ENCODE peak calls at places on chromosomes 6 and 20, in six cellular contexts. One of them, this sample, is unnamed.

GRCh38 chr6:134826889-134827737 is 122.8 kb downstream of the ALDH8A1 start:
- DNase-seq in HepG2: no peak
- DNase-seq in A549: no peak
- DNase-seq in endothelial cell of umbilical vein: no peak
- DNase-seq in K562: no peak
- DNase-seq in GM12878: no peak
- DNase-seq in this sample: no peak

GRCh38 chr6:31575335-31575901 is at the start of gene TNF:
- DNase-seq in HepG2: no peak
- DNase-seq in K562: no peak
- DNase-seq in endothelial cell of umbilical vein: no peak
- DNase-seq in GM12878: peak
- DNase-seq in A549: no peak
- DNase-seq in this sample: peak

GRCh38 chr6:149441740-149442139 is 41.7 kb downstream of the SUMO4 start:
- DNase-seq in GM12878: no peak
- DNase-seq in endothelial cell of umbilical vein: no peak
- DNase-seq in A549: no peak
- DNase-seq in K562: no peak
- DNase-seq in HepG2: no peak
- DNase-seq in this sample: no peak

GRCh38 chr6:29676981-29677601 is 3.9 kb downstream of the ZFP57 start:
- DNase-seq in A549: no peak
- DNase-seq in HepG2: no peak
- DNase-seq in endothelial cell of umbilical vein: no peak
- DNase-seq in K562: no peak
- DNase-seq in GM12878: no peak
- DNase-seq in this sample: no peak

GRCh38 chr6:42404494-42404893 is 47.2 kb downstream of the TRERF1 start:
- DNase-seq in A549: peak
- DNase-seq in K562: peak
- DNase-seq in HepG2: no peak
- DNase-seq in endothelial cell of umbilical vein: peak
- DNase-seq in GM12878: no peak
- DNase-seq in this sample: no peak

GRCh38 chr6:36874016-36874442 is 574 bp downstream of the PPIL1 start:
- DNase-seq in A549: peak
- DNase-seq in endothelial cell of umbilical vein: no peak
- DNase-seq in GM12878: no peak
- DNase-seq in K562: peak
- DNase-seq in HepG2: no peak
- DNase-seq in this sample: peak

GRCh38 chr6:169019727-169020491 is 233.7 kb downstream of the THBS2 start:
- DNase-seq in A549: no peak
- DNase-seq in endothelial cell of umbilical vein: no peak
- DNase-seq in K562: no peak
- DNase-seq in GM12878: no peak
- DNase-seq in HepG2: peak
- DNase-seq in this sample: peak

GRCh38 chr20:51275181-51275580 is 252.3 kb upstream of the KCNG1 start:
- DNase-seq in endothelial cell of umbilical vein: no peak
- DNase-seq in HepG2: no peak
- DNase-seq in K562: no peak
- DNase-seq in GM12878: no peak
- DNase-seq in A549: no peak
- DNase-seq in this sample: no peak

GRCh38 chr6:96898241-96898851 is 655 bp upstream of the NDUFAF4 start:
- DNase-seq in A549: no peak
- DNase-seq in HepG2: no peak
- DNase-seq in endothelial cell of umbilical vein: peak
- DNase-seq in K562: peak
- DNase-seq in GM12878: no peak
- DNase-seq in this sample: peak

GRCh38 chr6:140434761-140435160 is 1060.3 kb upstream of the CITED2 start:
- DNase-seq in HepG2: no peak
- DNase-seq in GM12878: no peak
- DNase-seq in K562: no peak
- DNase-seq in A549: no peak
- DNase-seq in endothelial cell of umbilical vein: no peak
- DNase-seq in this sample: no peak

GRCh38 chr6:148307400-148307799 is 35.2 kb upstream of the SASH1 start:
- DNase-seq in HepG2: no peak
- DNase-seq in K562: no peak
- DNase-seq in A549: no peak
- DNase-seq in endothelial cell of umbilical vein: no peak
- DNase-seq in GM12878: no peak
- DNase-seq in this sample: no peak

GRCh38 chr20:53940883-53941546 is 129.4 kb downstream of the BCAS1 start:
- DNase-seq in K562: peak
- DNase-seq in GM12878: no peak
- DNase-seq in A549: peak
- DNase-seq in endothelial cell of umbilical vein: peak
- DNase-seq in HepG2: no peak
- DNase-seq in this sample: no peak

GRCh38 chr6:110618591-110619267 is 142.3 kb upstream of the SLC22A16 start:
- DNase-seq in K562: peak
- DNase-seq in GM12878: peak
- DNase-seq in A549: no peak
- DNase-seq in endothelial cell of umbilical vein: peak
- DNase-seq in HepG2: peak
- DNase-seq in this sample: peak

GRCh38 chr20:53319200-53319599 is 274.4 kb downstream of the ZNF217 start:
- DNase-seq in GM12878: no peak
- DNase-seq in K562: no peak
- DNase-seq in A549: no peak
- DNase-seq in HepG2: no peak
- DNase-seq in endothelial cell of umbilical vein: no peak
- DNase-seq in this sample: no peak

GRCh38 chr6:104953410-104953953 is 3.4 kb upstream of the LIN28B start:
- DNase-seq in endothelial cell of umbilical vein: no peak
- DNase-seq in GM12878: no peak
- DNase-seq in HepG2: no peak
- DNase-seq in A549: no peak
- DNase-seq in K562: peak
- DNase-seq in this sample: peak

GRCh38 chr6:125357515-125358256 is 55.9 kb upstream of the HDDC2 start:
- DNase-seq in HepG2: no peak
- DNase-seq in GM12878: no peak
- DNase-seq in endothelial cell of umbilical vein: no peak
- DNase-seq in K562: no peak
- DNase-seq in A549: no peak
- DNase-seq in this sample: no peak

GRCh38 chr6:111874030-111874425 is 776 bp upstream of the FYN start:
- DNase-seq in HepG2: no peak
- DNase-seq in endothelial cell of umbilical vein: peak
- DNase-seq in GM12878: no peak
- DNase-seq in A549: no peak
- DNase-seq in K562: no peak
- DNase-seq in this sample: peak

GRCh38 chr20:25249198-25249931 is 1.5 kb downstream of the PYGB start:
- DNase-seq in endothelial cell of umbilical vein: peak
- DNase-seq in GM12878: no peak
- DNase-seq in A549: no peak
- DNase-seq in HepG2: no peak
- DNase-seq in K562: no peak
- DNase-seq in this sample: no peak

GRCh38 chr6:122717350-122717749 is 62.2 kb upstream of the FABP7 start:
- DNase-seq in GM12878: no peak
- DNase-seq in endothelial cell of umbilical vein: no peak
- DNase-seq in K562: no peak
- DNase-seq in HepG2: no peak
- DNase-seq in A549: no peak
- DNase-seq in this sample: no peak

GRCh38 chr6:106339334-106340029 is 13.9 kb upstream of the ATG5 start:
- DNase-seq in K562: peak
- DNase-seq in GM12878: no peak
- DNase-seq in HepG2: peak
- DNase-seq in A549: peak
- DNase-seq in endothelial cell of umbilical vein: peak
- DNase-seq in this sample: peak

GRCh38 chr6:1796706-1797529 is 187.2 kb downstream of the FOXC1 start:
- DNase-seq in A549: no peak
- DNase-seq in endothelial cell of umbilical vein: peak
- DNase-seq in GM12878: no peak
- DNase-seq in K562: no peak
- DNase-seq in HepG2: no peak
- DNase-seq in this sample: no peak

GRCh38 chr20:50735813-50736212 is 4.4 kb downstream of the PARD6B start:
- DNase-seq in A549: no peak
- DNase-seq in K562: no peak
- DNase-seq in endothelial cell of umbilical vein: no peak
- DNase-seq in GM12878: no peak
- DNase-seq in HepG2: no peak
- DNase-seq in this sample: no peak

GRCh38 chr6:130694617-130695016 is 132.6 kb upstream of the SMLR1 start:
- DNase-seq in A549: no peak
- DNase-seq in endothelial cell of umbilical vein: no peak
- DNase-seq in K562: no peak
- DNase-seq in GM12878: no peak
- DNase-seq in HepG2: no peak
- DNase-seq in this sample: no peak

GRCh38 chr6:51495016-51495805 is 592.2 kb downstream of the PKHD1 start:
- DNase-seq in endothelial cell of umbilical vein: no peak
- DNase-seq in K562: no peak
- DNase-seq in HepG2: no peak
- DNase-seq in A549: no peak
- DNase-seq in GM12878: no peak
- DNase-seq in this sample: no peak

GRCh38 chr6:43817192-43817591 is 47.2 kb downstream of the VEGFA start:
- DNase-seq in GM12878: no peak
- DNase-seq in endothelial cell of umbilical vein: no peak
- DNase-seq in HepG2: peak
- DNase-seq in A549: peak
- DNase-seq in K562: peak
- DNase-seq in this sample: peak

GRCh38 chr20:10735195-10735949 is 61.6 kb upstream of the JAG1 start:
- DNase-seq in A549: no peak
- DNase-seq in GM12878: no peak
- DNase-seq in endothelial cell of umbilical vein: no peak
- DNase-seq in K562: no peak
- DNase-seq in HepG2: no peak
- DNase-seq in this sample: no peak
- TF ChIP-seq MYC in A549: no peak
- TF ChIP-seq MYC in GM12878: no peak
- TF ChIP-seq MYC in endothelial cell of umbilical vein: no peak
- TF ChIP-seq MYC in K562: no peak
- TF ChIP-seq MYC in HepG2: no peak
- TF ChIP-seq MYC in this sample: no peak

DNA sequence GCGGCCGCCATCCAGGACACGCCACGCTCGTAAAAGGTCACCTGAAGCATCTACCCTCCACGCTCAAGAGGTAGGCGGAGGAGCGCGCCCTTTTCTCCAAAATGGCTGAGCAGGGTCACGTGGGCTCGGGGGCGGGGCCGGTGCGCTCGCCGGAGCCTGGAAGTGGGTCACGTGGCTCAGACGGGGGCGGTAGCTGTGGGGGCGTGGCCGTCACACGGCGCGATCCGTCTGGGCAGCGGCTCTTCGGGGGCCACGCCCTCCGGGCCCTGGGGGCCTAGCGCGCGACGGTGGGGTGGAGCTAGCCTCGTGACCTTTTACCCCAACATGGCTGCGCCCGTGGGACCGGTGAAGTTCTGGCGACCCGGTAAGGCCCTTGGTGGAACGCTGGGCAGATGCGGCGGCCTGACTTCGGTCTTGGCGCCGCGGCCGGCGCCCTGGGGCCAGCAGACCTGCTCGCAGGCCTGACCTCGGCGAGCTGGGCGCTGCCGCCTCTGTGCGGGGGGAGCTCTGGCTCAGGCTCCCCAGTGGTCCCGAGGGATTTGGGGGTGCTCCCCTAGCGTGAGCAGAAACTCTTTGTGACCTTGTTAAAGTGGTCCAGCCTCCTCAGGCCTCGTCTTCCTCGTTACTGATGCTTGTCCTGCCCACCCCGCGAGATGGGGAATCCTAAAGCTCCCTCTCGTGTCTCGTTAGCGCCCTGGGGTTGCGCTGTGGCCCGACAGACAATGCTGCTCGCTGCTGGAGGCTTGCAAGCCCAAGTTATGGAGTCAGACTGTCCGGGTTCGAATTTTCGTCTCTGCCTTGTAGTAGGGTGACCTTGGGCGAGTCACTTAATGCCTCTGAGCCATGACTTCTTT is at the start of gene DHX35:
- DNase-seq in GM12878: peak
- DNase-seq in K562: peak
- DNase-seq in endothelial cell of umbilical vein: peak
- DNase-seq in HepG2: peak
- DNase-seq in A549: peak
- DNase-seq in this sample: peak
- TF ChIP-seq POLR2A in GM12878: peak
- TF ChIP-seq POLR2A in K562: peak
- TF ChIP-seq POLR2A in endothelial cell of umbilical vein: peak
- TF ChIP-seq POLR2A in HepG2: peak
- TF ChIP-seq POLR2A in A549: peak
- TF ChIP-seq POLR2A in this sample: peak

DNA sequence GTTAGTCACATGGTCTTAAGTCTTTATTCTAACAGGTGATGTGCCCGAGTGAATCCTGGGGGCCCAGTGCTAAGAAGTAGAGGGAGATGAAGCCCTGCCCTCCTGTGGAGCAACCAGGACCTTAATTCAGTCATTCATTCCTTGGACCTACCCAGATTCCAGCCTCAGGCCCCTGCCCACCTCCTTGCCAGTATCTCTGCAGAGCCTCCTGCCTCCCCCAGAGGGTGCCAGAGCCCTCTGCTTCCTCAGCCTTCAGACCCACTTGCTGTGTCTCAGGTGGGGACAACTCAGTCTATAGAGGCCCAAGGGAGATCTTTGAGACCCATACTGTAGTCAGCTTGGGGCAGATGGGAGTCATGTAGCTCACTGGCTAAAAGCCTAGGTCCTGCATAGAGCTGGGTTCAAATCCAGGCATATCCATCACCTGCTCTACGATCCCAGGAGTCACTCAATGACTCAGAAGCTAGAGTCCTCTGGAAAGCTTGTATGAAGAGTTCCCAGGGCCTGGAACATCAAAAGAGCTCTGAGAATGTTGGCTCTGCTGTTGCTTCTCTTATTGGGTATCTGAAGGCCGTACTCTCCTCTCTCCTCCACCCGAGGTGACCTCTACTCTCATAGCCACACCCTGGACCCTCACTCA is 3.9 kb upstream of the SIGLEC1 start:
- DNase-seq in GM12878: no peak
- DNase-seq in HepG2: peak
- DNase-seq in A549: peak
- DNase-seq in endothelial cell of umbilical vein: peak
- DNase-seq in K562: peak
- DNase-seq in this sample: peak
- TF ChIP-seq CTCF in GM12878: peak
- TF ChIP-seq CTCF in HepG2: peak
- TF ChIP-seq CTCF in A549: peak
- TF ChIP-seq CTCF in endothelial cell of umbilical vein: peak
- TF ChIP-seq CTCF in K562: peak
- TF ChIP-seq CTCF in this sample: peak

GRCh38 chr20:17444091-17444490 is 87.1 kb downstream of the BFSP1 start:
- DNase-seq in K562: no peak
- DNase-seq in HepG2: peak
- DNase-seq in GM12878: no peak
- DNase-seq in endothelial cell of umbilical vein: no peak
- DNase-seq in A549: no peak
- DNase-seq in this sample: no peak
- TF ChIP-seq MYC in K562: no peak
- TF ChIP-seq MYC in HepG2: no peak
- TF ChIP-seq MYC in GM12878: no peak
- TF ChIP-seq MYC in endothelial cell of umbilical vein: no peak
- TF ChIP-seq MYC in A549: no peak
- TF ChIP-seq MYC in this sample: no peak